ENCODE peak calls at places on chromosomes 12 and 14, in six cellular contexts. M is neural progenitor cell, H is OCI-LY7, D is PC-3, J is psoas muscle, V is right cardiac atrium. K is an unnamed sample.

GRCh38 chr14:55123101-55123500 is 6.0 kb upstream of the LGALS3 start:
- DNase-seq in J (no peak), H (no peak), M (no peak), D (peak; percentile 76), V (peak; percentile 60), K (no peak)

GRCh38 chr12:106049105-106049504 is 89.6 kb downstream of the NUAK1 start:
- DNase-seq in M (no peak), D (no peak), V (no peak), J (no peak), H (no peak), K (no peak)

GRCh38 chr12:93860659-93861373 is 183.6 kb downstream of the CRADD start:
- DNase-seq in M (no peak), H (no peak), V (no peak), J (no peak), D (peak; percentile 36), K (no peak)

GRCh38 chr12:99810718-99811593 is 163.4 kb downstream of the GARIN6 start:
- DNase-seq in H (peak; percentile 51), M (no peak), J (no peak), V (no peak), D (peak; percentile 67), K (no peak)

GRCh38 chr14:54805080-54805479 is 97.5 kb downstream of the GCH1 start:
- DNase-seq in H (no peak), V (no peak), D (no peak), J (no peak), M (no peak), K (no peak)

GRCh38 chr14:33052899-33053400 is 114.3 kb downstream of the NPAS3 start:
- DNase-seq in M (no peak), H (no peak), V (no peak), D (no peak), J (no peak), K (no peak)

GRCh38 chr14:96081767-96082400 is 42.7 kb downstream of the C14orf132 start:
- DNase-seq in H (no peak), J (no peak), D (no peak), V (no peak), M (no peak), K (no peak)

GRCh38 chr12:27515671-27516070 is 8.3 kb upstream of the PPFIBP1 start:
- DNase-seq in H (no peak), V (no peak), J (no peak), D (no peak), M (no peak), K (no peak)

GRCh38 chr12:6092784-6093722 is 31.4 kb downstream of the VWF start:
- DNase-seq in J (peak; percentile 59), M (no peak), V (no peak), D (peak; percentile 93), H (no peak), K (peak; percentile 41)

GRCh38 chr14:32728526-32728925 is 210.2 kb upstream of the NPAS3 start:
- DNase-seq in H (no peak), V (no peak), J (no peak), M (no peak), D (no peak), K (no peak)

GRCh38 chr14:91277546-91278382 is 33.3 kb upstream of the GPR68 start:
- DNase-seq in J (no peak), M (no peak), V (no peak), D (no peak), H (no peak), K (no peak)

GRCh38 chr12:52178984-52179383 is 12.8 kb downstream of the KRT80 start:
- DNase-seq in M (no peak), D (no peak), J (no peak), V (peak; percentile 18), H (no peak), K (no peak)
- H3K27ac ChIP-seq in M (no peak overlapping the region), D (no peak overlapping the region), J (no peak overlapping the region), V (peak overlapping the region; percentile 49), H (no peak overlapping the region), K (peak overlapping the region; percentile 43)

DNA sequence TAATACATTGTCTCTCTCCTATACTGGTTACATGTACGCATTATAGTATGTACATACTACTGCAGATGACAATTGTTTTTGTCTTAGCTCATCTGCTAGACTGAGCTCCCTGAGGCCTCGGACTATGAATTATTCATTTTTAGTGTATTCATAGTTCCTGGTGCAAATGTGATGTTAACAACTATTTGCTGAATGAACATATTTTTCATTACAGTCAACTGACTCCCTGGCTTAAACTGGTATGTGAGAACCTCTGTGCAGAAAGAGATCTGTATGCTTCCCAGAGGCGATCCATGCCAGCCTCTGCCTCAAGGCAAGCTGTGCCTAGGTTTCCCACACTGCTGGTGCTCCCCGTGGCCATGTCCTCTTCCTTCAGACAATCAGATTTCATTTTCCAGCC is 91.9 kb upstream of the PARP11 start:
- DNase-seq in J (no peak), D (no peak), H (no peak), M (no peak), V (no peak), K (no peak)
- H3K27ac ChIP-seq in J (no peak overlapping the region), D (no peak overlapping the region), H (no peak overlapping the region), M (no peak overlapping the region), V (no peak overlapping the region), K (no peak overlapping the region)

GRCh38 chr14:76863724-76864407 is 37.7 kb downstream of the LRRC74A start:
- DNase-seq in H (no peak), M (no peak), J (peak; percentile 52), V (peak; percentile 83), D (no peak), K (no peak)
- H3K27ac ChIP-seq in H (no peak overlapping the region), M (no peak overlapping the region), J (no peak overlapping the region), V (peak overlapping the region; percentile 71), D (no peak overlapping the region), K (no peak overlapping the region)

GRCh38 chr14:100107236-100107635 is 42.0 kb downstream of the EVL start:
- DNase-seq in V (no peak), J (no peak), M (no peak), H (no peak), D (no peak), K (no peak)
- H3K27ac ChIP-seq in V (no peak overlapping the region), J (no peak overlapping the region), M (no peak overlapping the region), H (no peak overlapping the region), D (no peak overlapping the region), K (no peak overlapping the region)

K was measured in thoracic aorta.